ENCODE peak calls at places on chromosomes 3 and 15, in four cellular contexts. One of them, this sample, is unnamed.

GRCh38 chr3:116743062-116743461 is 33.5 kb downstream of the TUSC7 start:
- DNase-seq in astrocyte: no peak
- DNase-seq in heart right ventricle: no peak
- DNase-seq in mucosa of descending colon: no peak
- DNase-seq in this sample: no peak

GRCh38 chr15:101105059-101105851 is 146.6 kb downstream of the CHSY1 start:
- DNase-seq in astrocyte: peak
- DNase-seq in heart right ventricle: no peak
- DNase-seq in mucosa of descending colon: no peak
- DNase-seq in this sample: no peak

GRCh38 chr3:160400631-160401150 is 1.2 kb downstream of the SMC4 start:
- DNase-seq in astrocyte: no peak
- DNase-seq in heart right ventricle: peak
- DNase-seq in mucosa of descending colon: peak
- DNase-seq in this sample: no peak

GRCh38 chr3:13063225-13063624 is 10.0 kb downstream of the IQSEC1 start:
- DNase-seq in astrocyte: no peak
- DNase-seq in heart right ventricle: no peak
- DNase-seq in mucosa of descending colon: no peak
- DNase-seq in this sample: no peak

GRCh38 chr3:47782538-47783308 is 1.0 kb upstream of the SMARCC1 start:
- DNase-seq in astrocyte: no peak
- DNase-seq in heart right ventricle: no peak
- DNase-seq in mucosa of descending colon: no peak
- DNase-seq in this sample: no peak

GRCh38 chr3:86814918-86815655 is 175.9 kb downstream of the VGLL3 start:
- DNase-seq in astrocyte: peak
- DNase-seq in heart right ventricle: no peak
- DNase-seq in mucosa of descending colon: no peak
- DNase-seq in this sample: peak

GRCh38 chr3:70471464-70472342 is 159.3 kb upstream of the MDFIC2 start:
- DNase-seq in astrocyte: peak
- DNase-seq in heart right ventricle: no peak
- DNase-seq in mucosa of descending colon: no peak
- DNase-seq in this sample: peak

GRCh38 chr3:45582407-45582806 is 12.1 kb upstream of the LIMD1 start:
- DNase-seq in astrocyte: peak
- DNase-seq in heart right ventricle: no peak
- DNase-seq in mucosa of descending colon: no peak
- DNase-seq in this sample: no peak

GRCh38 chr3:134104031-134104430 is 74.3 kb upstream of the SLCO2A1 start:
- DNase-seq in astrocyte: no peak
- DNase-seq in heart right ventricle: no peak
- DNase-seq in mucosa of descending colon: no peak
- DNase-seq in this sample: no peak

GRCh38 chr3:81891056-81891455 is 129.6 kb upstream of the GBE1 start:
- DNase-seq in astrocyte: no peak
- DNase-seq in heart right ventricle: no peak
- DNase-seq in mucosa of descending colon: no peak
- DNase-seq in this sample: no peak

GRCh38 chr3:38130631-38131065 is 6.3 kb downstream of the ACAA1 start:
- DNase-seq in astrocyte: no peak
- DNase-seq in heart right ventricle: no peak
- DNase-seq in mucosa of descending colon: peak
- DNase-seq in this sample: no peak

GRCh38 chr3:109729111-109729510 is 391.8 kb upstream of the DPPA4 start:
- DNase-seq in astrocyte: no peak
- DNase-seq in heart right ventricle: no peak
- DNase-seq in mucosa of descending colon: no peak
- DNase-seq in this sample: no peak

GRCh38 chr15:78130466-78131294 is 565 bp downstream of the CIB2 start:
- DNase-seq in astrocyte: no peak
- DNase-seq in heart right ventricle: no peak
- DNase-seq in mucosa of descending colon: peak
- DNase-seq in this sample: no peak

GRCh38 chr15:79004336-79004735 is 59.5 kb upstream of the CTSH start:
- DNase-seq in astrocyte: peak
- DNase-seq in heart right ventricle: no peak
- DNase-seq in mucosa of descending colon: no peak
- DNase-seq in this sample: no peak

GRCh38 chr15:51579012-51579411 is 43.6 kb downstream of the DMXL2 start:
- DNase-seq in astrocyte: no peak
- DNase-seq in heart right ventricle: no peak
- DNase-seq in mucosa of descending colon: no peak
- DNase-seq in this sample: no peak

GRCh38 chr3:136305879-136306278 is 55.7 kb downstream of the PCCB start:
- DNase-seq in astrocyte: peak
- DNase-seq in heart right ventricle: no peak
- DNase-seq in mucosa of descending colon: no peak
- DNase-seq in this sample: peak

GRCh38 chr15:32717290-32718081 is at the start of gene GREM1:
- DNase-seq in astrocyte: peak
- DNase-seq in heart right ventricle: no peak
- DNase-seq in mucosa of descending colon: no peak
- DNase-seq in this sample: no peak

GRCh38 chr3:14434105-14434504 is 31.7 kb downstream of the SLC6A6 start:
- DNase-seq in astrocyte: peak
- DNase-seq in heart right ventricle: no peak
- DNase-seq in mucosa of descending colon: no peak
- DNase-seq in this sample: no peak

GRCh38 chr15:42364529-42364928 is 5.2 kb downstream of the CAPN3 start:
- DNase-seq in astrocyte: no peak
- DNase-seq in heart right ventricle: no peak
- DNase-seq in mucosa of descending colon: peak
- DNase-seq in this sample: no peak

GRCh38 chr3:23926736-23927135 is 9.8 kb downstream of the RPL15 start:
- DNase-seq in astrocyte: no peak
- DNase-seq in heart right ventricle: no peak
- DNase-seq in mucosa of descending colon: no peak
- DNase-seq in this sample: no peak

GRCh38 chr3:94928921-94929320 is 866.1 kb downstream of the NSUN3 start:
- DNase-seq in astrocyte: peak
- DNase-seq in heart right ventricle: no peak
- DNase-seq in mucosa of descending colon: no peak
- DNase-seq in this sample: no peak

GRCh38 chr3:37255990-37256308 is 81.6 kb upstream of the LRRFIP2 start:
- DNase-seq in astrocyte: peak
- DNase-seq in heart right ventricle: no peak
- DNase-seq in mucosa of descending colon: no peak
- DNase-seq in this sample: no peak

GRCh38 chr3:16723994-16724393 is 118.8 kb upstream of the DAZL start:
- DNase-seq in astrocyte: peak
- DNase-seq in heart right ventricle: no peak
- DNase-seq in mucosa of descending colon: no peak
- DNase-seq in this sample: no peak

GRCh38 chr15:90648137-90649070 is 68.7 kb upstream of the BLM start:
- DNase-seq in astrocyte: peak
- DNase-seq in heart right ventricle: peak
- DNase-seq in mucosa of descending colon: peak
- DNase-seq in this sample: no peak

GRCh38 chr3:196772102-196772501 is 32.4 kb downstream of the PAK2 start:
- DNase-seq in astrocyte: no peak
- DNase-seq in heart right ventricle: no peak
- DNase-seq in mucosa of descending colon: no peak
- DNase-seq in this sample: no peak

GRCh38 chr15:55778932-55779331 is 36.0 kb upstream of the PRTG start:
- DNase-seq in astrocyte: no peak
- DNase-seq in heart right ventricle: no peak
- DNase-seq in mucosa of descending colon: no peak
- DNase-seq in this sample: no peak

GRCh38 chr15:64070965-64071851 is 22.4 kb downstream of the CIAO2A start:
- DNase-seq in astrocyte: peak
- DNase-seq in heart right ventricle: no peak
- DNase-seq in mucosa of descending colon: peak
- DNase-seq in this sample: peak

GRCh38 chr3:112640864-112641751 is at the start of gene CCDC80:
- DNase-seq in astrocyte: peak
- DNase-seq in heart right ventricle: no peak
- DNase-seq in mucosa of descending colon: no peak
- DNase-seq in this sample: peak

GRCh38 chr15:45456212-45457106 is 66.1 kb downstream of the SLC30A4 start:
- DNase-seq in astrocyte: peak
- DNase-seq in heart right ventricle: no peak
- DNase-seq in mucosa of descending colon: peak
- DNase-seq in this sample: peak

GRCh38 chr15:67829647-67830504 is 4.6 kb downstream of the SKOR1 start:
- DNase-seq in astrocyte: no peak
- DNase-seq in heart right ventricle: no peak
- DNase-seq in mucosa of descending colon: no peak
- DNase-seq in this sample: no peak

GRCh38 chr15:67828379-67828968 is 3.2 kb downstream of the SKOR1 start:
- DNase-seq in astrocyte: no peak
- DNase-seq in heart right ventricle: no peak
- DNase-seq in mucosa of descending colon: no peak
- DNase-seq in this sample: no peak

GRCh38 chr15:67826717-67827560 is 1.6 kb downstream of the SKOR1 start:
- DNase-seq in astrocyte: no peak
- DNase-seq in heart right ventricle: no peak
- DNase-seq in mucosa of descending colon: no peak
- DNase-seq in this sample: no peak

GRCh38 chr15:67827561-67828378 is 2.5 kb downstream of the SKOR1 start:
- DNase-seq in astrocyte: no peak
- DNase-seq in heart right ventricle: no peak
- DNase-seq in mucosa of descending colon: no peak
- DNase-seq in this sample: no peak

DNA sequence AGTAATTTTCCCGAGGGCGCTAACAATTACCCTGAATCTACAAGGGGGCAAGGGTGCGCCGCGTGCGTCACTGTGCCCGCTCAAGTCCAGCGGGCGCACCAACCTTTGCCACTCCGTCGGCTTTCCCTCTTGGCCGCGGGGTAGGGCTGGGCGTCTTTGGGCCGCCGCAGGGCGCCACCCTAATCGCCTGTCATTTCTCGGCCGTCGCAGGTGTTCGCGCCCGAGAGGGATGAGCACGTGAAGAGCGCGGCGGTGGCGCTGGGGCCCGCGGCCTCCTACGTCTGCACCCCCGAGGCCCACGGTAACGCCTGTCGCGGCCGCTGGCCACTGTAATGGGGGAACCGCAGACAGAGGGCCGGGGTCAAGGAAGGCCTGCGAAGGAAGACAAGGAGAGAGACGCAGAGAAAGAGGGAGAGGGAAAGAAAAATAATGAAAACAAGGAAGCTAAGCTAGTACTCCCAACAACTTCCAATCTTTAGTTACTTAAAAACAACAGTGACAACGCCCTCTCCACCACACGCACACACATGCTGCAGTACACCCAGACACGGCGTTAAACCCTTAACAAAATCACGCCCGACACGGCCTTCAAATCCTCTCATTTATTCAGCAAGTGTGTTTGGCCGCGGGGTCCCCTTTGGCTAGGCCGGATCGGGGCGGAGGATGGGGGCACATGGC is 3.8 kb downstream of the SKOR1 start:
- DNase-seq in astrocyte: no peak
- DNase-seq in heart right ventricle: no peak
- DNase-seq in mucosa of descending colon: no peak
- DNase-seq in this sample: no peak
- H3K4me3 ChIP-seq in astrocyte: no peak
- H3K4me3 ChIP-seq in heart right ventricle: peak
- H3K4me3 ChIP-seq in mucosa of descending colon: no peak
- H3K4me3 ChIP-seq in this sample: no peak

DNA sequence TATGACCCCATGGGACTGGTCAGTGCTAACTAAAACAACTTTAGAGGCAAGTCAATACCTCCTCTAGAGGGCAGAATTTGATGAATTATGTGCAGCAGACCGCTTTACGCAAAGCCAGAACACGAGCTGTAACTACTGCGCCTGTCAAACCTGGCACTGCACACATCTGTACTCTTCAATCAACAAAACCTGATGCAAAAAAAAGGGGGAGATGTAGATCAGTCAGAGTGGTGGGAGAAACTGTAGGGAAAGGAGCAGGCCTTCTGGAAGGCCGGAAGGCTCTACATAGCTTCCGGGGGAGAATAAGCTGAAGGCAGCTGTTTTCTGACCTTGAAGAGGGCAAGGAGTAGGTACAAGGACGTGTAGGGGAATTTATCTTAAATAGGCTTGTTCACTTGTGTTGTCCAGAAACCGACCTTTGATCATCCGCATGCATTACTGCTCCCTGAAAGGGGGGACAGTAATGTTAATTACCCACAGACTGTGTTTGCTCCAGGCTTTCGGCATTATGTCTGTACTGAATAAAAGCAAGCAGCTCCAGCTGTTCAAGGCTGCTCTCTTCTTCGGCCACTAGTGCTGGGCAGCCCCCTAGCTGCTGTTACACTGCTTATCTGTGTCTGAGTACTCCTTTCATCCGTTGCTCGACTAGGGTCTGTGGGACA is 41.0 kb downstream of the GPR160 start:
- DNase-seq in astrocyte: no peak
- DNase-seq in heart right ventricle: no peak
- DNase-seq in mucosa of descending colon: peak
- DNase-seq in this sample: no peak
- TF ChIP-seq CTCF in astrocyte: no peak
- TF ChIP-seq CTCF in heart right ventricle: no peak
- TF ChIP-seq CTCF in mucosa of descending colon: no peak
- TF ChIP-seq CTCF in this sample: no peak

GRCh38 chr15:76289582-76289981 is 21.7 kb downstream of the ETFA start:
- DNase-seq in astrocyte: peak
- DNase-seq in heart right ventricle: no peak
- DNase-seq in mucosa of descending colon: no peak
- DNase-seq in this sample: no peak

GRCh38 chr15:76285241-76285825 is 25.9 kb downstream of the ETFA start:
- DNase-seq in astrocyte: no peak
- DNase-seq in heart right ventricle: no peak
- DNase-seq in mucosa of descending colon: no peak
- DNase-seq in this sample: no peak

GRCh38 chr15:76282451-76282850 is 28.8 kb downstream of the ETFA start:
- DNase-seq in astrocyte: no peak
- DNase-seq in heart right ventricle: no peak
- DNase-seq in mucosa of descending colon: no peak
- DNase-seq in this sample: no peak

GRCh38 chr15:76286231-76286879 is 24.9 kb downstream of the ETFA start:
- DNase-seq in astrocyte: no peak
- DNase-seq in heart right ventricle: no peak
- DNase-seq in mucosa of descending colon: peak
- DNase-seq in this sample: no peak
- H3K4me3 ChIP-seq in astrocyte: no peak
- H3K4me3 ChIP-seq in heart right ventricle: no peak
- H3K4me3 ChIP-seq in mucosa of descending colon: no peak
- H3K4me3 ChIP-seq in this sample: no peak

DNA sequence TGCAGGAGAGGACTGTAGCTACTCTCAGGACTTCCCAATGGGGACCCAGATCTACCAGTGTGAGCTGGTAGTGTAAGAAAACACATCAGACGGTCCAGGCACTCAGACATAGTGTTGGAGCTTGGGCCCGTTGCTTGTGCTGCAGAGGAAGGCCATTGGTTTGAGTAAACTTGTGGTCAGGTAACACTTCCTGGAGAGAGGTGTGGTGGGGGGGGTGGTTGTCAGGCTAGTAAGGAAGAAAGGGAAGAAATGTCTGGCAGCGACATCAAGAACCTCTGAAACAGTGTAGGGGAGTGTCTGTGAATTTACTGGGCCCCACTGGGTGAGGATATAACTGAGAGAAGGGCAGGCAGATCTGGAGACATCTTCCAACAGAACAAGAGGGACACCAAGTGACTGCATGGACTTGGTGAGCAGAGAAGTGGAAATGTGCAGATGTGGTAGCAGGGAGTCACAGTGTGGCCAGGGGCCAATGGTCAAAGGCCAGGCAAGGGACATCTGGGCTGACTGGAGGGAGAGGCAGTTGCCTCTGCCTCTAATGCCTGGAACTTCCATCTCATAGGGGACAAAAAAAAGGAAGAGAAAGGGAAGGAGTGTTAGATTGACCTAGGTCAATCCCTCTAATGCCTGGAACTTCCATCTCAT is 63.7 kb upstream of the MRPS22 start:
- DNase-seq in astrocyte: no peak
- DNase-seq in heart right ventricle: no peak
- DNase-seq in mucosa of descending colon: no peak
- DNase-seq in this sample: no peak
- TF ChIP-seq CTCF in astrocyte: no peak
- TF ChIP-seq CTCF in heart right ventricle: no peak
- TF ChIP-seq CTCF in mucosa of descending colon: no peak
- TF ChIP-seq CTCF in this sample: no peak

This sample was measured in AG04449.